ENCODE peak calls at places on chromosomes 13 and 19, in four cellular contexts. O is effector CD4-positive, alpha-beta T cell; T is stromal cell of bone marrow; N is WTC11. L is an unnamed sample.

GRCh38 chr13:73776137-73776785 is 357.9 kb downstream of the KLF12 start:
- DNase-seq in T (no peak), O (no peak), N (no peak), L (no peak)

GRCh38 chr19:21698215-21698614 is 69.2 kb downstream of the ZNF100 start:
- DNase-seq in O (no peak), N (no peak), T (no peak), L (no peak)

GRCh38 chr13:62119739-62120700 is 704.4 kb upstream of the PCDH20 start:
- DNase-seq in N (no peak), O (no peak), T (no peak), L (no peak)

GRCh38 chr19:11949201-11949600 is 15.6 kb upstream of the ZNF763 start:
- DNase-seq in O (no peak), N (no peak), T (no peak), L (no peak)

GRCh38 chr13:98937911-98938381 is 39.9 kb downstream of the DOCK9 start:
- DNase-seq in O (no peak), N (peak), T (no peak), L (no peak)

GRCh38 chr19:33906578-33907335 is 110.1 kb downstream of the KCTD15 start:
- DNase-seq in O (no peak), N (peak), T (no peak), L (peak)

GRCh38 chr13:22517544-22517943 is 663.2 kb upstream of the SGCG start:
- DNase-seq in T (no peak), O (no peak), N (no peak), L (no peak)

GRCh38 chr13:22432690-22433089 is 748.1 kb upstream of the SGCG start:
- DNase-seq in O (no peak), T (no peak), N (no peak), L (no peak)

GRCh38 chr19:41753159-41753558 is 2.2 kb upstream of the CEACAM6 start:
- DNase-seq in N (peak), T (peak), O (peak), L (peak)

GRCh38 chr19:49552749-49553148 is 24.9 kb downstream of the RCN3 start:
- DNase-seq in T (no peak), N (no peak), O (no peak), L (no peak)

GRCh38 chr19:11179716-11180297 is 17.5 kb downstream of the KANK2 start:
- DNase-seq in T (no peak), N (no peak), O (no peak), L (no peak)

GRCh38 chr13:41019027-41019487 is at the start of gene ELF1:
- DNase-seq in O (peak), T (peak), N (no peak), L (no peak)

GRCh38 chr19:19386373-19386869 is 19.1 kb upstream of the GATAD2A start:
- DNase-seq in T (no peak), O (no peak), N (no peak), L (no peak)

GRCh38 chr19:46416077-46416709 is 2.8 kb upstream of the CCDC8 start:
- DNase-seq in N (peak), T (peak), O (no peak), L (peak)

L was measured in ecto neural progenitor cell.